ENCODE peak calls at places on chromosomes 5 and 9, in five cellular contexts. One of them, this sample, is unnamed. For H3K36me3, the result is how much of the 10 kb centered on the place peaks cover.

GRCh38 chr9:97041898-97042297 is 3.0 kb upstream of the CTSV start:
- DNase-seq in astrocyte: no peak
- DNase-seq in mammary epithelial cell: no peak
- DNase-seq in PC-3: peak
- DNase-seq in NT2/D1: no peak
- DNase-seq in this sample: no peak

GRCh38 chr9:136996361-136997281 is at the start of gene CLIC3:
- DNase-seq in PC-3: peak
- DNase-seq in NT2/D1: no peak
- DNase-seq in mammary epithelial cell: peak
- DNase-seq in astrocyte: no peak
- DNase-seq in this sample: peak

GRCh38 chr9:133844876-133845658 is 106.9 kb upstream of the SARDH start:
- DNase-seq in PC-3: no peak
- DNase-seq in astrocyte: peak
- DNase-seq in NT2/D1: no peak
- DNase-seq in mammary epithelial cell: no peak
- DNase-seq in this sample: no peak

GRCh38 chr5:153267506-153267905 is 223.0 kb upstream of the GRIA1 start:
- DNase-seq in PC-3: peak
- DNase-seq in NT2/D1: no peak
- DNase-seq in astrocyte: no peak
- DNase-seq in mammary epithelial cell: peak
- DNase-seq in this sample: no peak

GRCh38 chr9:27561697-27562096 is 11.6 kb downstream of the C9orf72 start:
- DNase-seq in NT2/D1: no peak
- DNase-seq in astrocyte: no peak
- DNase-seq in PC-3: no peak
- DNase-seq in mammary epithelial cell: no peak
- DNase-seq in this sample: no peak

GRCh38 chr5:56817306-56817986 is 2.1 kb downstream of the MAP3K1 start:
- DNase-seq in mammary epithelial cell: peak
- DNase-seq in NT2/D1: no peak
- DNase-seq in PC-3: no peak
- DNase-seq in astrocyte: no peak
- DNase-seq in this sample: peak

GRCh38 chr5:60722416-60722815 is 22.4 kb upstream of the DEPDC1B start:
- DNase-seq in astrocyte: no peak
- DNase-seq in NT2/D1: no peak
- DNase-seq in mammary epithelial cell: no peak
- DNase-seq in PC-3: no peak
- DNase-seq in this sample: no peak

GRCh38 chr9:72826954-72827953 is 125.6 kb downstream of the ALDH1A1 start:
- DNase-seq in astrocyte: no peak
- DNase-seq in PC-3: no peak
- DNase-seq in mammary epithelial cell: no peak
- DNase-seq in NT2/D1: no peak
- DNase-seq in this sample: no peak

GRCh38 chr9:93320591-93321219 is 130.8 kb upstream of the FAM120A start:
- DNase-seq in PC-3: no peak
- DNase-seq in mammary epithelial cell: no peak
- DNase-seq in NT2/D1: no peak
- DNase-seq in astrocyte: no peak
- DNase-seq in this sample: peak

GRCh38 chr9:27184556-27185351 is 75.7 kb downstream of the TEK start:
- DNase-seq in astrocyte: no peak
- DNase-seq in mammary epithelial cell: no peak
- DNase-seq in NT2/D1: no peak
- DNase-seq in PC-3: no peak
- DNase-seq in this sample: no peak

GRCh38 chr5:142356318-142356715 is 31.5 kb upstream of the SPRY4 start:
- DNase-seq in astrocyte: peak
- DNase-seq in NT2/D1: no peak
- DNase-seq in mammary epithelial cell: no peak
- DNase-seq in PC-3: no peak
- DNase-seq in this sample: no peak

GRCh38 chr9:36191696-36192095 is 975 bp downstream of the CLTA start:
- DNase-seq in PC-3: no peak
- DNase-seq in astrocyte: no peak
- DNase-seq in mammary epithelial cell: no peak
- DNase-seq in NT2/D1: no peak
- DNase-seq in this sample: no peak

GRCh38 chr9:135515083-135515511 is 6.1 kb upstream of the LCN1 start:
- DNase-seq in NT2/D1: no peak
- DNase-seq in mammary epithelial cell: no peak
- DNase-seq in astrocyte: no peak
- DNase-seq in PC-3: no peak
- DNase-seq in this sample: no peak

GRCh38 chr5:144156767-144157171 is 13.7 kb downstream of the YIPF5 start:
- DNase-seq in PC-3: no peak
- DNase-seq in mammary epithelial cell: no peak
- DNase-seq in astrocyte: no peak
- DNase-seq in NT2/D1: no peak
- DNase-seq in this sample: no peak

GRCh38 chr9:34413229-34413852 is 36.6 kb upstream of the MYORG start:
- DNase-seq in astrocyte: peak
- DNase-seq in PC-3: peak
- DNase-seq in NT2/D1: peak
- DNase-seq in mammary epithelial cell: peak
- DNase-seq in this sample: peak

GRCh38 chr5:145971108-145971507 is 34.7 kb downstream of the SH3RF2 start:
- DNase-seq in astrocyte: no peak
- DNase-seq in NT2/D1: no peak
- DNase-seq in PC-3: no peak
- DNase-seq in mammary epithelial cell: no peak
- DNase-seq in this sample: no peak

GRCh38 chr5:179558912-179559279 is 8.5 kb downstream of the RUFY1 start:
- DNase-seq in mammary epithelial cell: no peak
- DNase-seq in PC-3: peak
- DNase-seq in NT2/D1: peak
- DNase-seq in astrocyte: peak
- DNase-seq in this sample: no peak

GRCh38 chr5:28473531-28474107 is 1435.2 kb upstream of the CDH9 start:
- DNase-seq in astrocyte: peak
- DNase-seq in NT2/D1: no peak
- DNase-seq in PC-3: peak
- DNase-seq in mammary epithelial cell: peak
- DNase-seq in this sample: peak

GRCh38 chr9:121863931-121864330 is 212.5 kb downstream of the DAB2IP start:
- DNase-seq in mammary epithelial cell: no peak
- DNase-seq in astrocyte: peak
- DNase-seq in PC-3: no peak
- DNase-seq in NT2/D1: no peak
- DNase-seq in this sample: no peak

GRCh38 chr9:108325406-108325805 is 530.4 kb downstream of the ACTL7B start:
- DNase-seq in PC-3: no peak
- DNase-seq in mammary epithelial cell: no peak
- DNase-seq in astrocyte: no peak
- DNase-seq in NT2/D1: no peak
- DNase-seq in this sample: no peak

GRCh38 chr9:80793706-80794105 is 895.6 kb downstream of the TLE1 start:
- DNase-seq in NT2/D1: no peak
- DNase-seq in PC-3: no peak
- DNase-seq in astrocyte: no peak
- DNase-seq in mammary epithelial cell: no peak
- DNase-seq in this sample: no peak

GRCh38 chr5:167587768-167588167 is 703.7 kb upstream of the WWC1 start:
- DNase-seq in PC-3: peak
- DNase-seq in NT2/D1: peak
- DNase-seq in mammary epithelial cell: peak
- DNase-seq in astrocyte: no peak
- DNase-seq in this sample: no peak

GRCh38 chr5:143446535-143447226 is 43.2 kb upstream of the NR3C1 start:
- DNase-seq in PC-3: no peak
- DNase-seq in NT2/D1: no peak
- DNase-seq in astrocyte: no peak
- DNase-seq in mammary epithelial cell: no peak
- DNase-seq in this sample: peak

GRCh38 chr5:20276061-20276958 is 288.3 kb upstream of the CDH18 start:
- DNase-seq in PC-3: peak
- DNase-seq in NT2/D1: no peak
- DNase-seq in mammary epithelial cell: peak
- DNase-seq in astrocyte: peak
- DNase-seq in this sample: no peak

GRCh38 chr9:134536101-134536900 is 105.3 kb upstream of the COL5A1 start:
- DNase-seq in NT2/D1: no peak
- DNase-seq in astrocyte: peak
- DNase-seq in mammary epithelial cell: peak
- DNase-seq in PC-3: peak
- DNase-seq in this sample: no peak

GRCh38 chr9:34991833-34992375 is 2.4 kb downstream of the DNAJB5 start:
- DNase-seq in PC-3: peak
- DNase-seq in mammary epithelial cell: no peak
- DNase-seq in astrocyte: peak
- DNase-seq in NT2/D1: no peak
- DNase-seq in this sample: peak

GRCh38 chr9:95930314-95930713 is 54.8 kb downstream of the ERCC6L2 start:
- DNase-seq in astrocyte: no peak
- DNase-seq in PC-3: no peak
- DNase-seq in NT2/D1: no peak
- DNase-seq in mammary epithelial cell: no peak
- DNase-seq in this sample: no peak

DNA sequence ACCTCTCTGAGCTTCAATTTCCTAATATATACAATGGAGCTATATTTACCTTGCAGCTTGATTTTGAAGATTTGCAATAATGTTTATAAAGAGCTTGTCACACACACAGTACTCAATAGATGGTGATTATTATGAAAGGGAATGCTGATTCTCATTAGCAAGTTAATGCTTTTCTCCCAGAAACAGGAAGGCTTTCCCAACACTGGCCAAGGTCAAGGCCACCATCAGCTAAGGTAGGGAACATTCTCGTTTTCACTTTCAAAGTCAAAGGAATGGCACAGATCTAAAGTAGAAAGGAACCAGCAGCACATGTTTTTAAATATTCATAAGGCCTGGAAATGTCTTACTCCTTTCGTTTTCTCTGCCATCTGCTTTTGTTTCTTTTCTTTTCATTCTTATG is 266.7 kb downstream of the CRB2 start:
- DNase-seq in mammary epithelial cell: no peak
- DNase-seq in PC-3: no peak
- DNase-seq in astrocyte: no peak
- DNase-seq in NT2/D1: no peak
- DNase-seq in this sample: no peak
- H3K9ac ChIP-seq in mammary epithelial cell: no peak
- H3K9ac ChIP-seq in PC-3: no peak
- H3K9ac ChIP-seq in astrocyte: no peak
- H3K9ac ChIP-seq in NT2/D1: no peak
- H3K9ac ChIP-seq in this sample: no peak

GRCh38 chr5:172113036-172113435 is 75.0 kb downstream of the STK10 start:
- DNase-seq in mammary epithelial cell: no peak
- DNase-seq in astrocyte: peak
- DNase-seq in PC-3: no peak
- DNase-seq in NT2/D1: no peak
- DNase-seq in this sample: no peak

GRCh38 chr5:172117977-172118701 is 69.9 kb downstream of the STK10 start:
- DNase-seq in astrocyte: no peak
- DNase-seq in PC-3: no peak
- DNase-seq in NT2/D1: no peak
- DNase-seq in mammary epithelial cell: no peak
- DNase-seq in this sample: no peak

GRCh38 chr5:172110921-172111873 is 76.8 kb downstream of the STK10 start:
- DNase-seq in NT2/D1: no peak
- DNase-seq in astrocyte: peak
- DNase-seq in mammary epithelial cell: peak
- DNase-seq in PC-3: peak
- DNase-seq in this sample: peak

GRCh38 chr5:172115541-172115982 is 72.5 kb downstream of the STK10 start:
- DNase-seq in astrocyte: no peak
- DNase-seq in mammary epithelial cell: no peak
- DNase-seq in PC-3: peak
- DNase-seq in NT2/D1: no peak
- DNase-seq in this sample: no peak

DNA sequence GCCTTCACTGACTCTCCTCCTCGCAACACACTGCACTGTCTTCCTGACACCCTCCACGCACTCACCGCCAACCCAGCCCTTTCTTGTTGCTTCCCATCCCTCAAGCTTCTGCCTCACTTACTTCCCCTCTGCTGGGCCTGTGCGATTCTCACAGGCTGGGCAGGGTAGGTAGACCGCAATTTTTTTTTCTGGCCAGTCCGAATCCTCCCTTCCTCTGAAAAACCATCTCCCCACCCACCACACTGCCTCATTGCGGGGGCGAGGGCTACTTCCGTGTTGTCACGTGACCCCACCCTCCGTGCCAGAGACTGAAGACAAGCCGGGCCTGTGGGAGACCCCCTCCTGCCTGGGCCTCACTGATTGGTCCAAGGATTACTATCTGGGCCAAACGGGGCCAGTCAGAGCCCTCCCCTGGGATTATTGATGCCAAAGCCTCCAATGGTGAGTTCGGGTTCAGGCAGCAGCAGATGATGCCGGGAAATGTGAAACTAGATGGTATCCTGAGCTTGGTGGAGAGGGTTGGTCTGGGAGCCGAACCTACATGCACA is 73.1 kb downstream of the STK10 start:
- DNase-seq in mammary epithelial cell: no peak
- DNase-seq in astrocyte: no peak
- DNase-seq in NT2/D1: no peak
- DNase-seq in PC-3: no peak
- DNase-seq in this sample: peak
- H3K36me3 ChIP-seq in mammary epithelial cell: under half
- H3K36me3 ChIP-seq in astrocyte: under half
- H3K36me3 ChIP-seq in NT2/D1: under half
- H3K36me3 ChIP-seq in PC-3: under half
- H3K36me3 ChIP-seq in this sample: under half

DNA sequence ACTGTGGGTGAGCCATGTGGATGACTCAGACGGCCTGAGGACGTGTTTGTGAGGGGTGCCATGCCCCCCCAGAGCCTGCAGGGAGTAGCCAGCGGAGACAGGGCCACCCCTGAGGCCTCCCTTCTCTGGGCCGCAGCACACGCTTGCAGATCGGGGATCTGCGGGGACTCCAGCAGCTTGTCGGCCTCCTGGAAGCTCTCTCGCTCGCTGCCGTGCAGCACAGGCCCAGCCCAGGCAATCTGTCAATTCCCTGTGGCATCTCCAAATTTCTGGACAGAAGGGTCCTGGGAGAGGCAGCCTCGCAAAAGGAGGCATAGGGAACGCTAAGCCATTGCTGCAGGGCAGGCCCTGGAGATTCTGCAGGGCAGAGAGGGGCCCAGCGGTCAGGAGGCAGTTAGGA is 21.2 kb downstream of the FLT4 start:
- DNase-seq in astrocyte: no peak
- DNase-seq in PC-3: no peak
- DNase-seq in NT2/D1: no peak
- DNase-seq in mammary epithelial cell: no peak
- DNase-seq in this sample: no peak
- H3K9ac ChIP-seq in astrocyte: no peak
- H3K9ac ChIP-seq in PC-3: no peak
- H3K9ac ChIP-seq in NT2/D1: no peak
- H3K9ac ChIP-seq in mammary epithelial cell: no peak
- H3K9ac ChIP-seq in this sample: no peak

DNA sequence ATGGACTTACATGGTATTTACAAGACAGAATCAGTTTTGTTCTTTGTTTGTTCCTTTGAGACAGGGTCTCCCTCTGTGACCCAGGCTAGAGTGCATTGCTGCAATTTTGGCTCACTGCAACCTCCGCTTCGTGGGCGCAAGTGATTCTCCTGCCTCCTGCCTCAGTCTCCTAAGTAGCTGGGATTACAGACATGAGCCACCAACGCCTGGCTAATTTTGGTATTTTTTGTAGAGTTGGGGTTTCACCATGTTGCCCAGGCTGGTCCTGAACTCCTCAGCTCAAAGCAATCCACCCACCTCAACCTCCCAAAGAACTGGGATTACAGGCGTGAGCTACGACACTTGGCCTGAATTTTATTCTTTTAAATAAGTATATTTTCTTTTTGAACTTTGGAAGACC is 27.6 kb downstream of the RAB24 start:
- DNase-seq in mammary epithelial cell: no peak
- DNase-seq in NT2/D1: no peak
- DNase-seq in astrocyte: no peak
- DNase-seq in PC-3: no peak
- DNase-seq in this sample: no peak
- H3K36me3 ChIP-seq in mammary epithelial cell: under half
- H3K36me3 ChIP-seq in NT2/D1: half or more
- H3K36me3 ChIP-seq in astrocyte: under half
- H3K36me3 ChIP-seq in PC-3: under half
- H3K36me3 ChIP-seq in this sample: under half